ENCODE peak calls at places on chromosomes 4 and X, in six cellular contexts. G is A549, D is tibial nerve, V is right lobe of liver, O is adrenal gland, M is H1. T is an unnamed sample.

GRCh38 chr4:72286185-72286584 is 254.4 kb downstream of the NPFFR2 start:
- DNase-seq in G (no peak), D (no peak), V (no peak), O (no peak), M (no peak), T (no peak)

GRCh38 chr4:118865091-118865708 is 23.5 kb upstream of the SYNPO2 start:
- DNase-seq in G (peak; percentile 49), D (no peak), V (peak; percentile 25), O (peak; percentile 47), M (no peak), T (peak; percentile 41)

GRCh38 chrX:105331244-105331643 is 110.8 kb upstream of the TEX13A start:
- DNase-seq in G (no peak), D (no peak), V (no peak), O (no peak), M (no peak), T (no peak)

GRCh38 chr4:168707205-168707604 is 210.4 kb downstream of the PALLD start:
- DNase-seq in G (no peak), D (no peak), V (no peak), O (no peak), M (no peak), T (no peak)

GRCh38 chr4:2411786-2412510 is 6.5 kb downstream of the ZFYVE28 start:
- DNase-seq in G (no peak), D (no peak), V (no peak), O (no peak), M (no peak), T (no peak)

GRCh38 chr4:141041021-141041476 is 92.2 kb downstream of the RNF150 start:
- DNase-seq in G (no peak), D (no peak), V (no peak), O (no peak), M (no peak), T (no peak)

GRCh38 chrX:133563705-133564104 is 148.4 kb upstream of the GPC4 start:
- DNase-seq in G (no peak), D (no peak), V (no peak), O (no peak), M (no peak), T (no peak)

GRCh38 chr4:110618091-110619000 is 4.5 kb downstream of the PITX2 start:
- DNase-seq in G (no peak), D (no peak), V (no peak), O (no peak), M (no peak), T (no peak)

GRCh38 chr4:5066101-5066500 is 14.8 kb downstream of the STK32B start:
- DNase-seq in G (no peak), D (no peak), V (no peak), O (no peak), M (no peak), T (no peak)

GRCh38 chr4:184400375-184400870 is 73.9 kb downstream of the IRF2 start:
- DNase-seq in G (no peak), D (no peak), V (peak; percentile 34), O (peak; percentile 60), M (no peak), T (no peak)

GRCh38 chrX:153688534-153688899 is 791 bp downstream of the SLC6A8 start:
- DNase-seq in G (no peak), D (no peak), V (no peak), O (no peak), M (no peak), T (no peak)

GRCh38 chr4:54277691-54278090 is 48.6 kb downstream of the PDGFRA start:
- DNase-seq in G (no peak), D (no peak), V (no peak), O (peak; percentile 52), M (no peak), T (no peak)

GRCh38 chr4:16608123-16608522 is 290.3 kb downstream of the LDB2 start:
- DNase-seq in G (no peak), D (no peak), V (no peak), O (peak; percentile 30), M (no peak), T (peak; percentile 27)

GRCh38 chrX:150365953-150366911 is 3.1 kb downstream of the MAMLD1 start:
- DNase-seq in G (no peak), D (peak; percentile 56), V (peak; percentile 63), O (peak; percentile 70), M (no peak), T (peak; percentile 85)

GRCh38 chrX:107154787-107155620 is 36.4 kb upstream of the RBM41 start:
- DNase-seq in G (peak; percentile 21), D (no peak), V (no peak), O (no peak), M (peak; percentile 3), T (no peak)

GRCh38 chrX:20067709-20068315 is 48.9 kb downstream of the MAP7D2 start:
- DNase-seq in G (peak; percentile 44), D (peak; percentile 52), V (peak; percentile 35), O (peak; percentile 81), M (no peak), T (peak; percentile 64)

GRCh38 chr4:158094413-158095110 is 78.3 kb downstream of the GASK1B start:
- DNase-seq in G (peak; percentile 5), D (no peak), V (no peak), O (peak; percentile 84), M (no peak), T (no peak)

GRCh38 chr4:118981839-118982381 is 93.3 kb downstream of the SYNPO2 start:
- DNase-seq in G (peak; percentile 50), D (peak; percentile 32), V (peak; percentile 23), O (peak; percentile 61), M (no peak), T (peak; percentile 77)

GRCh38 chrX:10030570-10030969 is 63.4 kb downstream of the CLDN34 start:
- DNase-seq in G (peak; percentile 50), D (no peak), V (no peak), O (no peak), M (no peak), T (no peak)

GRCh38 chrX:10025742-10026493 is 58.8 kb downstream of the CLDN34 start:
- DNase-seq in G (no peak), D (no peak), V (no peak), O (no peak), M (no peak), T (no peak)

GRCh38 chrX:10031743-10032142 is 64.6 kb downstream of the CLDN34 start:
- DNase-seq in G (no peak), D (no peak), V (no peak), O (no peak), M (no peak), T (no peak)

GRCh38 chrX:10032147-10032546 is 65.0 kb downstream of the CLDN34 start:
- DNase-seq in G (no peak), D (no peak), V (no peak), O (no peak), M (no peak), T (no peak)

DNA sequence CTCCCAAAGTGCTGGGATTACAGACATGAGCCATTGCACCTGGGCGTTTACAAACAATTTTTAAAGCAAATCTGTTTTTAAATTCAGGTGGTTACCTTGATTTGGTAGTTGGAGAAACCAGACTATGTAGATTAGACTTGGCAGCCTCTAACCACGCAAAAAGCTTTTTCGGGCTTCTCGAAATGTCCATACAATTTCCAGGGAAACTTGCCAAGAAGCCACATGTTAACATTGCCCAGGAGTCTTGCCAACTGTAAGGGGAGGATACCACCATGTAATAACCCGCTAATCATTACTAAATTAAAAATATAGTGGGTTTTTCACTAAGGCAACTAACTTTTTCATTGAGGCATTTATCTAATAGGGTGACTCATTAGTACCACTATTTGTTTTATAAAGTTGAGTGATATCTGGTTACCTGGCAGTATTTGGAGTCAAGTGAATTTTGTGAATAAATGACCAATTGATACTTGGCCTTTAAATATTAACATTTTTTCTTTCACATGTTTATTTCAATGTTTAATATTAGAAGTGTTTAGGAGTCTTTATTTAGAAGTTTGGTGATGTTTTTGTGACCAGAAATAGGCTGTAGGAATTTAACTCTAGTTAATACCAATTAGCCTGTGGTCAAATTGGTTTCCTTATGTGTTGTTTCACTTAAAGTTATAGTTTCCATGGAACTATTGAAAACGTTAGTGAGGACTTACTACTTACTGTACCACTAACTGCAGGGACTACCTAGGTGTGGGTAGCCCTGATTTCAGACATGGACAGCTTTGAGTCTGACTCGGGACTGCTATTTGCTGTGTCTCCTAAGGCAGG is 61.3 kb downstream of the CLDN34 start:
- DNase-seq in G (no peak), D (no peak), V (no peak), O (no peak), M (no peak), T (no peak)
- H3K4me1 ChIP-seq in G (peaks cover 73% of the 10 kb centered on the region), D (no peaks in the 10 kb centered on the region), V (peaks cover 20% of the 10 kb centered on the region), O (no peaks in the 10 kb centered on the region), M (peaks cover 3% of the 10 kb centered on the region), T (no peaks in the 10 kb centered on the region)

GRCh38 chrX:110669572-110669971 is 126.0 kb downstream of the CHRDL1 start:
- DNase-seq in G (no peak), D (no peak), V (no peak), O (no peak), M (no peak), T (no peak)
- TF ChIP-seq POLR2A in G (no peak), D (no peak), V (no peak), O (no peak), M (no peak), T (no peak)

GRCh38 chr4:47729086-47729763 is 108.6 kb downstream of the CORIN start:
- DNase-seq in G (no peak), D (no peak), V (no peak), O (no peak), M (no peak), T (no peak)

GRCh38 chr4:47731182-47731581 is 106.7 kb downstream of the CORIN start:
- DNase-seq in G (no peak), D (no peak), V (no peak), O (no peak), M (no peak), T (no peak)

GRCh38 chr4:47736555-47736954 is 101.3 kb downstream of the CORIN start:
- DNase-seq in G (no peak), D (no peak), V (no peak), O (no peak), M (no peak), T (no peak)

GRCh38 chr4:47733506-47733905 is 104.4 kb downstream of the CORIN start:
- DNase-seq in G (no peak), D (no peak), V (no peak), O (no peak), M (no peak), T (no peak)
- H3K4me1 ChIP-seq in G (no peaks in the 10 kb centered on the region), D (no peaks in the 10 kb centered on the region), V (no peaks in the 10 kb centered on the region), O (no peaks in the 10 kb centered on the region), M (no peaks in the 10 kb centered on the region), T (no peaks in the 10 kb centered on the region)

GRCh38 chr4:86015412-86016350 is 344.2 kb downstream of the MAPK10 start:
- DNase-seq in G (no peak), D (no peak), V (no peak), O (no peak), M (no peak), T (no peak)

GRCh38 chr4:86007042-86007441 is 352.8 kb downstream of the MAPK10 start:
- DNase-seq in G (no peak), D (no peak), V (no peak), O (no peak), M (no peak), T (no peak)

GRCh38 chr4:86013623-86014022 is 346.2 kb downstream of the MAPK10 start:
- DNase-seq in G (no peak), D (no peak), V (no peak), O (peak; percentile 40), M (no peak), T (no peak)

GRCh38 chr4:86014599-86014998 is 345.3 kb downstream of the MAPK10 start:
- DNase-seq in G (no peak), D (no peak), V (no peak), O (no peak), M (no peak), T (no peak)

DNA sequence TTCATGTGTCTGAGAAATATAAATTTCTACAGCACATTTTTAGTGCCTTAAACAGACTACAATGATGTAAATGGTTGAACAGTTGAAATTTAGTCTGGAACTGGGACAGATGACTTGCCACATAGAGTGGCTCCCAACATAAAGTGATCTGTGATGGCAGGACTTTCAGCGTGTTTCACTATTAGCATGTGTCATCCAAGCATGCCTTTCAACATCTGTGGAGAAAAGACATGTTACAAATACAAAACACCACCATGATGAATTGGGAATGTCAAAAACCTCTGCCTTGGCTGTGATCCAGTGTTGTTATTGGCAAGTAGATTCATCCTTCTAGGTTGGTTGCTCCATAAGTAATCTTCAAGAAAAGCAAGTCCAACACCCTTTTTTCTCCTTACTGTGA is 348.7 kb downstream of the MAPK10 start:
- DNase-seq in G (no peak), D (no peak), V (no peak), O (no peak), M (no peak), T (no peak)
- TF ChIP-seq POLR2A in G (no peak), D (no peak), V (no peak), O (no peak), M (no peak), T (no peak)